ENCODE peak calls at places on chromosomes 16 and 17, in nine cellular contexts. Z is neural progenitor cell; W is H9; B is dorsolateral prefrontal cortex; V is heart left ventricle; R is CD8-positive, alpha-beta T cell; Q is astrocyte of the cerebellum; S is upper lobe of right lung; G is cardiac fibroblast. L is an unnamed sample.

GRCh38 chr17:82889496-82890338 is 49.9 kb upstream of the ZNF750 start:
- DNase-seq in W (no peak), R (no peak), S (peak; percentile 84), G (no peak), B (no peak), V (peak; percentile 25), Q (no peak), Z (no peak), L (no peak)

GRCh38 chr17:28527859-28528258 is 21.7 kb downstream of the FOXN1 start:
- DNase-seq in G (no peak), R (no peak), Z (no peak), B (no peak), W (no peak), Q (no peak), V (no peak), S (peak; percentile 83), L (no peak)

GRCh38 chr17:5135726-5136579 is 20.1 kb downstream of the USP6 start:
- DNase-seq in G (no peak), B (no peak), V (no peak), Q (no peak), R (no peak), S (no peak), Z (no peak), W (peak; percentile 23), L (no peak)

GRCh38 chr17:27783440-27783839 is 16.9 kb downstream of the NOS2 start:
- DNase-seq in G (no peak), S (no peak), Z (no peak), V (no peak), W (no peak), Q (no peak), R (no peak), B (no peak), L (no peak)

GRCh38 chr17:68053237-68054030 is 17.9 kb downstream of the KPNA2 start:
- DNase-seq in Z (no peak), V (peak; percentile 76), W (no peak), G (peak; percentile 90), R (no peak), S (no peak), Q (peak; percentile 19), B (no peak), L (peak; percentile 35)

GRCh38 chr17:56172517-56172982 is 19.3 kb downstream of the ANKFN1 start:
- DNase-seq in B (no peak), W (peak; percentile 52), R (no peak), Q (no peak), V (peak; percentile 56), S (peak; percentile 67), Z (peak; percentile 54), G (no peak), L (peak; percentile 43)

GRCh38 chr16:57544129-57544653 is 1.7 kb downstream of the ADGRG5 start:
- DNase-seq in B (no peak), R (no peak), S (peak; percentile 52), V (no peak), W (peak; percentile 11), Q (no peak), Z (no peak), G (no peak), L (no peak)

GRCh38 chr16:75385507-75386152 is 47.7 kb downstream of the CFDP1 start:
- DNase-seq in W (no peak), S (no peak), V (no peak), Q (peak; percentile 92), G (peak; percentile 94), Z (peak; percentile 66), B (no peak), R (no peak), L (peak; percentile 70)

GRCh38 chr16:56355786-56356275 is 69.5 kb downstream of the AMFR start:
- DNase-seq in B (no peak), Z (no peak), R (no peak), V (no peak), W (peak; percentile 25), S (peak; percentile 43), G (no peak), Q (no peak), L (no peak)

GRCh38 chr16:84463221-84463620 is 41.2 kb downstream of the MEAK7 start:
- DNase-seq in B (no peak), G (no peak), V (no peak), Q (no peak), W (peak; percentile 17), R (no peak), S (peak; percentile 38), Z (no peak), L (no peak)

GRCh38 chr16:77322757-77323156 is 112.1 kb downstream of the ADAMTS18 start:
- DNase-seq in G (no peak), B (no peak), V (no peak), W (no peak), S (no peak), Z (no peak), Q (no peak), R (no peak), L (no peak)

GRCh38 chr17:7711356-7711755 is 6.2 kb upstream of the DNAH2 start:
- DNase-seq in R (no peak), Z (peak; percentile 54), S (no peak), W (peak; percentile 74), Q (no peak), B (no peak), V (no peak), G (no peak), L (no peak)

GRCh38 chr17:56653877-56654276 is 60.4 kb downstream of the NOG start:
- DNase-seq in B (no peak), Q (peak; percentile 23), W (peak; percentile 86), V (no peak), R (peak; percentile 75), Z (peak; percentile 82), S (no peak), G (peak; percentile 32), L (peak; percentile 65)

DNA sequence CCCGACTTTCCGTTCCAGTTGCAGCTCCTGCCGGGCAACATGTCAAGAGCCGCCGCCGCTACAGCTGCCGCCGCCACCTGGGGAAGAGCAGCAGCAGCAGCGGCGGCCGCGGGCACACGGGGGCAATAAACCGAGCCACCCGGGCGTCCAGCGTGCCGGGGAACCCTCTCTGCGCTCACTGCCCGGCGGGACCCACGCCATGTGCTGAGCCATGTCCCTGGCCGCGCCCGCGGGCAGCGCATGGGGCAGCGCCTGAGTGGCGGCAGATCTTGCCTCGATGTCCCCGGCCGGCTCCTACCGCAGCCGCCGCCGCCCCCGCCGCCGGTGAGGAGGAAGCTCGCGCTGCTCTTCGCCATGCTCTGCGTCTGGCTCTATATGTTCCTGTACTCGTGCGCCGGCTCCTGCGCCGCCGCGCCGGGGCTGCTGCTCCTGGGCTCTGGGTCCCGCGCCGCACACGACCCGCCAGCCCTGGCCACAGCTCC is 439 bp downstream of the HS3ST3B1 start:
- DNase-seq in B (no peak), G (no peak), Q (no peak), V (peak; percentile 46), W (no peak), Z (peak; percentile 66), S (no peak), R (peak; percentile 39), L (no peak)
- TF ChIP-seq CTCF in B (no peak), G (no peak), Q (no peak), V (no peak), W (peak; percentile 43), Z (peak; percentile 39), S (peak; percentile 16), R (no peak), L (peak; percentile 59)

DNA sequence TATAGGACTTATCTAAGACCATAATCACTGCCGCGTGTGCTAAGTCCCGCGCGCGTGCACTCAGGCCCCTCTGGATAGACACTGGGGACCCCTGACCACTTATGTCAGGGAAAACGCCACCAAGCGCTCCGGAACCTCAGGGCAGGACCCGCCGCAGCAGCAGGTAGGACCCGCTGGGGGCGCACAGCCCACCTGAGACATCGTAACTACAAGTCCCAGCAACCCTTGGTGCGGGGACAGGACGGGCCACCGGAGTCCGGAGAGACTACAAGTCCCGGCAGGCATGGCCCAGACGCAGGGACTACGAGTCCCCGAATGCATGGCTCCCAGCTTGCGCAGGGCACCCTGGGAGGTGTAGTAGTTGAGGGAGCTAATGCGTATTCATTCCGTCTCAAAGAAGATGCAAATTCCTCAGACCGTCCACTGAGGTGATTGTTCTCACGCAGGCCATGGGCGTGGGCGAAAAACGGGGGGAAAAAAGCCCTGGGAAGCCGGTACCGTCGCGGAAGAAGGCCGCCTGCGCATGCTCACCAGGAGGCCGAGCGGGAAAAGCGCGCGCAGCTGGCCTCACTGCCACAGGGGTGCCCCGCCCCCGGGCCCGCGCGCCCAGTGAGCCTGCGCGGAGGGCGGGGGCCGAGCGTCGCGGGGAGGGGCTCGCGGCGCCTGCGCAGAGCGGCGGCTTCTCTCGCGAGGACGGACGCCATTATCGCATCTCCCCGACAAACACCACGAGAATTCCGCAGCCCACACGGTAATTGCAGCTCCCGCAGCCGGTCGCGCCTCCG is at the start of gene BANP:
- DNase-seq in B (peak; percentile 98), Q (peak; percentile 97), W (peak; percentile 100), S (peak; percentile 99), R (peak; percentile 100), G (peak; percentile 99), V (peak; percentile 99), Z (peak; percentile 100), L (peak; percentile 97)
- TF ChIP-seq CTCF in B (peak; percentile 35), Q (peak; percentile 48), W (peak; percentile 69), S (peak; percentile 56), R (peak; percentile 41), G (peak; percentile 45), V (peak; percentile 49), Z (peak; percentile 60), L (peak; percentile 72)

GRCh38 chr17:61259360-61259759 is 140.3 kb upstream of the TBX2 start:
- DNase-seq in G (no peak), B (no peak), W (no peak), Z (no peak), V (no peak), R (no peak), S (no peak), Q (no peak), L (no peak)
- TF ChIP-seq CTCF in G (no peak), B (no peak), W (no peak), Z (no peak), V (no peak), R (no peak), S (no peak), Q (no peak), L (no peak)

GRCh38 chr16:81212830-81213465 is 25.5 kb upstream of the BCO1 start:
- DNase-seq in B (no peak), V (no peak), Z (peak; percentile 34), R (no peak), W (peak; percentile 41), G (no peak), S (no peak), Q (no peak), L (no peak)

GRCh38 chr16:81210807-81211206 is 27.7 kb upstream of the BCO1 start:
- DNase-seq in G (peak; percentile 2), Z (no peak), Q (no peak), B (no peak), S (no peak), R (no peak), W (no peak), V (no peak), L (no peak)

GRCh38 chr16:81216114-81216513 is 22.4 kb upstream of the BCO1 start:
- DNase-seq in Z (no peak), G (no peak), R (no peak), V (no peak), S (no peak), B (no peak), Q (no peak), W (no peak), L (no peak)

GRCh38 chr16:81216706-81217105 is 21.8 kb upstream of the BCO1 start:
- DNase-seq in Z (no peak), Q (no peak), W (no peak), S (no peak), R (no peak), V (no peak), B (no peak), G (no peak), L (no peak)

DNA sequence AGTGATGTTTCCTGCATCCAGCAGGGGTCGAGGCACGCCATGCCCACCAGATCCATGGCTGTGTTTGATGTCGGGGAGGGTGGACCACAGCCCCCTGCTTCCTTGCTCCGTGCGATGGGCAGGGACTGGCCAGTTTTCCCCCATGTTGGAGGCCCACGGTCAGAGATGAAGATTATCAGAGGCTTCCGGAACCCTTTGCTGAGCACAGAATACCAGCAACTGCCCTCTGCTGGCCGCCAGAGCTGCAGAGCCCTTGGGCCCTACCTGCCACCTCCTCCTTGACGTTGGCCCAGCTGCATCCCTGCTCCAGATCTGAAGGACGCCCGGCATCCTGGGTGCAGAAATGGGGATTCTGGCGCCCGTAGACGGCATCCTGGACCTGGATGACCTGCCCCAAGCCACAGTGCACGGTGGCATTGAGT is 23.7 kb upstream of the BCO1 start:
- DNase-seq in W (peak; percentile 79), G (peak; percentile 37), Q (no peak), Z (peak; percentile 52), V (no peak), S (no peak), B (no peak), R (no peak), L (no peak)
- TF ChIP-seq CTCF in W (peak; percentile 75), G (peak; percentile 63), Q (peak; percentile 38), Z (peak; percentile 56), V (peak; percentile 26), S (peak; percentile 20), B (no peak), R (no peak), L (peak; percentile 67)

L was measured in HFFc6.